ENCODE peak calls at places on chromosomes 12 and 14, in four cellular contexts. R, L, M and H are unnamed samples.

GRCh38 chr14:106286697-106287290 is 760.4 kb downstream of the TMEM121 start:
- DNase-seq in L (no peak), M (no peak), R (no peak), H (no peak)

GRCh38 chr14:100142073-100143040 is 17.1 kb downstream of the DEGS2 start:
- DNase-seq in M (peak; percentile 23), L (no peak), R (no peak), H (no peak)

GRCh38 chr14:92039073-92039719 is 663 bp downstream of the TRIP11 start:
- DNase-seq in M (no peak), R (peak; percentile 55), L (peak; percentile 56), H (no peak)

GRCh38 chr12:130049666-130050065 is 112.6 kb upstream of the FZD10 start:
- DNase-seq in R (no peak), M (no peak), L (no peak), H (no peak)

GRCh38 chr14:96261053-96261452 is 5.0 kb downstream of the BDKRB1 start:
- DNase-seq in M (no peak), L (no peak), R (no peak), H (no peak)

GRCh38 chr12:45010051-45010450 is 40.8 kb downstream of the DBX2 start:
- DNase-seq in R (peak; percentile 0), M (no peak), L (no peak), H (no peak)

GRCh38 chr14:97523936-97524335 is 726.8 kb downstream of the VRK1 start:
- DNase-seq in M (no peak), L (no peak), R (no peak), H (no peak)

GRCh38 chr14:50955373-50956043 is 11.2 kb upstream of the PYGL start:
- DNase-seq in R (peak; percentile 85), M (peak; percentile 82), L (peak; percentile 71), H (peak; percentile 75)

GRCh38 chr12:63821781-63822251 is 22.7 kb upstream of the SRGAP1 start:
- DNase-seq in R (peak; percentile 49), M (peak; percentile 21), L (no peak), H (peak; percentile 47)

GRCh38 chr12:89276860-89277259 is 75.4 kb downstream of the DUSP6 start:
- DNase-seq in R (no peak), L (peak; percentile 45), M (no peak), H (no peak)

GRCh38 chr12:62684586-62685295 is 218.1 kb downstream of the MON2 start:
- DNase-seq in R (peak; percentile 77), L (no peak), M (peak; percentile 79), H (no peak)

GRCh38 chr12:111942557-111942956 is 70.4 kb downstream of the TMEM116 start:
- DNase-seq in L (no peak), M (no peak), R (peak; percentile 71), H (no peak)

GRCh38 chr12:131101703-131102492 is 148.2 kb downstream of the ADGRD1 start:
- DNase-seq in M (peak; percentile 6), R (no peak), L (peak; percentile 27), H (peak; percentile 44)

GRCh38 chr14:80607430-80608200 is 333.9 kb downstream of the CEP128 start:
- DNase-seq in R (peak; percentile 44), M (no peak), L (no peak), H (no peak)

GRCh38 chr14:35430459-35431199 is 26.1 kb upstream of the NFKBIA start:
- DNase-seq in R (no peak), M (no peak), L (no peak), H (no peak)

GRCh38 chr14:60161176-60162107 is 3.8 kb downstream of the DHRS7 start:
- DNase-seq in M (peak; percentile 64), R (peak; percentile 36), L (peak; percentile 78), H (no peak)

GRCh38 chr12:15806826-15807225 is 17.6 kb upstream of the EPS8 start:
- DNase-seq in L (no peak), M (no peak), R (no peak), H (no peak)

GRCh38 chr12:87511371-87511770 is 517.8 kb downstream of the C12orf50 start:
- DNase-seq in L (no peak), M (no peak), R (no peak), H (no peak)

GRCh38 chr12:70660620-70661219 is 23.5 kb upstream of the PTPRB start:
- DNase-seq in R (peak; percentile 37), M (no peak), L (no peak), H (no peak)

GRCh38 chr14:29941401-29941800 is 13.8 kb upstream of the PRKD1 start:
- DNase-seq in L (no peak), R (no peak), M (no peak), H (no peak)

GRCh38 chr12:6452245-6452731 is 446 bp downstream of the TAPBPL start:
- DNase-seq in R (no peak), M (peak; percentile 43), L (peak; percentile 67), H (no peak)

GRCh38 chr14:26621807-26622560 is 24.2 kb upstream of the NOVA1 start:
- DNase-seq in L (no peak), M (no peak), R (peak; percentile 45), H (no peak)

GRCh38 chr12:23066095-23066494 is 441.1 kb downstream of the ETNK1 start:
- DNase-seq in L (no peak), R (peak; percentile 24), M (no peak), H (no peak)

GRCh38 chr14:30225171-30225570 is 297.5 kb upstream of the PRKD1 start:
- DNase-seq in M (peak; percentile 13), L (no peak), R (no peak), H (no peak)

GRCh38 chr14:37545174-37545573 is 49.9 kb downstream of the FOXA1 start:
- DNase-seq in M (no peak), R (peak; percentile 31), L (no peak), H (no peak)

GRCh38 chr14:102911541-102911951 is 10.9 kb upstream of the AMN start:
- DNase-seq in R (no peak), L (no peak), M (no peak), H (no peak)

GRCh38 chr12:131764738-131765137 is 53.8 kb downstream of the SFSWAP start:
- DNase-seq in L (no peak), R (no peak), M (no peak), H (no peak)

GRCh38 chr12:92275443-92276154 is 130.0 kb upstream of the BTG1 start:
- DNase-seq in L (no peak), M (no peak), R (no peak), H (no peak)

GRCh38 chr14:63551338-63551737 is 8.2 kb upstream of the PPP2R5E start:
- DNase-seq in L (no peak), R (no peak), M (no peak), H (no peak)

GRCh38 chr14:91047174-91047753 is 13.2 kb downstream of the RPS6KA5 start:
- DNase-seq in M (no peak), L (no peak), R (no peak), H (no peak)

GRCh38 chr12:44465139-44465538 is 411.0 kb downstream of the NELL2 start:
- DNase-seq in L (no peak), M (no peak), R (no peak), H (no peak)

DNA sequence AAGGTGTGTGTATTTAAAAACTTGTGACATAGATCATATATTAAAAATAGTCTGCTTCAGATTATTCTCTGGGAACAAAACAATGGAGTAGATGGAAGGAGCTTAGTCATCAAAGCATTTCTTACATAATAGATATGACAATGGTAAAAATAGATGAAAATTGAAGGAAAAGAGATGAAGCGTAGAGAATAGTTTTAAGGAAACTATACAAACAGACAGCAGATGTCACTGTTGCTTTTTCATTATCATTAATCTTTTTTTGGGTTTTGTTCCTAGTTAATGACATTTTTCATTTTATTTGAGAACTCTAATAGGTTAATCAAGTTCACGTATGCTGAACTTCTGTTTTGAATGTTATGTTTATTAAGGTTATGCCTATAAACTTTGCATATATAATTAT is 149.2 kb upstream of the FBXO33 start:
- DNase-seq in M (no peak), L (no peak), R (no peak), H (no peak)
- TF ChIP-seq CTCF in M (peak; percentile 13), L (no peak), R (no peak), H (no peak)

GRCh38 chr12:50914872-50915484 is 37.4 kb upstream of the HIGD1C start:
- DNase-seq in M (no peak), L (no peak), R (no peak), H (no peak)

GRCh38 chr12:50918584-50919316 is 33.6 kb upstream of the HIGD1C start:
- DNase-seq in M (no peak), L (no peak), R (no peak), H (no peak)

GRCh38 chr12:50916292-50916691 is 36.1 kb upstream of the HIGD1C start:
- DNase-seq in R (no peak), M (no peak), L (no peak), H (no peak)

GRCh38 chr12:50913224-50913623 is 39.1 kb upstream of the HIGD1C start:
- DNase-seq in M (no peak), R (no peak), L (no peak), H (no peak)
- H3K9me3 ChIP-seq in M (peaks cover 24% of the 10 kb centered on the region), R (no peaks in the 10 kb centered on the region), L (no peaks in the 10 kb centered on the region), H (peaks cover 38% of the 10 kb centered on the region)

GRCh38 chr14:72546359-72547035 is 347.4 kb downstream of the DPF3 start:
- DNase-seq in L (no peak), R (no peak), M (no peak), H (no peak)

GRCh38 chr14:72547999-72548398 is 345.9 kb downstream of the DPF3 start:
- DNase-seq in L (peak; percentile 34), R (no peak), M (no peak), H (no peak)

GRCh38 chr14:72545411-72546311 is 348.2 kb downstream of the DPF3 start:
- DNase-seq in M (no peak), L (peak; percentile 88), R (no peak), H (no peak)

GRCh38 chr14:72543325-72543724 is 350.6 kb downstream of the DPF3 start:
- DNase-seq in R (no peak), M (no peak), L (no peak), H (no peak)

GRCh38 chr14:72544615-72545387 is 349.1 kb downstream of the DPF3 start:
- DNase-seq in R (no peak), L (peak; percentile 65), M (no peak), H (no peak)
- TF ChIP-seq CTCF in R (no peak), L (no peak), M (no peak), H (no peak)

DNA sequence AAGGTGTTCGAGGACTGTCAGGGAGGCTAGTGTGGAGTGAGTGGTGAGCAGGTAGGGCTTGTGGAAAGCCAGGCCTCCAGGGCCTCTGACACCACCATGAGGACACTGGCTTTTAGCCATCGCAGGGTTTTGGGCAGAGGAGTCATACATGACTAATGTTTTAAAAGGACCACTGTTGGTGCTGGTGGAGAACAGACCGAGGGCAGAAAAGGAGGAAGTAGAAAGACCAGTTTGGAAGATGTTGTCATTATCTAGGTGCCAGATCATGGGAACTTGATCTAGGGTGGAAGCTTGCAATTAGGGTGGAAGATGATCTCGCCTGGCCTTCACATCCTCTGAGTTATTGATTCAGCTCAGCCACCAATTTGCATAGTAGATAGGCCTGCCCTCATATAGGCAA is 144.2 kb downstream of the C12orf75 start:
- DNase-seq in R (no peak), L (no peak), M (no peak), H (no peak)
- H3K9me3 ChIP-seq in R (no peaks in the 10 kb centered on the region), L (no peaks in the 10 kb centered on the region), M (no peaks in the 10 kb centered on the region), H (no peaks in the 10 kb centered on the region)

GRCh38 chr12:124740691-124741137 is 123.0 kb downstream of the SCARB1 start:
- DNase-seq in M (peak; percentile 62), L (peak; percentile 89), R (no peak), H (no peak)
- TF ChIP-seq CTCF in M (peak; percentile 32), L (peak; percentile 6), R (no peak), H (no peak)